ENCODE peak calls at places on chromosomes 6 and 20, in seven cellular contexts. A is psoas muscle; N is neural crest cell; T is choroid plexus epithelial cell; Q is mucosa of gallbladder; G is stimulated activated naive CD4-positive, alpha-beta T cell; B is MV-4-11. V is an unnamed sample.
A peak's percentile ranks its signal among the peaks of the same experiment; 100 is the strongest.

GRCh38 chr6:77467038-77467437 is 3.7 kb upstream of the HTR1B start:
- DNase-seq in A (no peak), N (no peak), T (peak; percentile 42), Q (no peak), G (no peak), B (no peak), V (no peak)

GRCh38 chr6:55782275-55782674 is 93.1 kb downstream of the BMP5 start:
- DNase-seq in A (no peak), N (no peak), T (no peak), Q (no peak), G (no peak), B (no peak), V (no peak)

GRCh38 chr20:572752-573151 is 29.2 kb upstream of the CSNK2A1 start:
- DNase-seq in A (no peak), N (no peak), T (no peak), Q (no peak), G (no peak), B (no peak), V (no peak)

GRCh38 chr6:36863670-36864540 is 10.7 kb downstream of the PPIL1 start:
- DNase-seq in A (no peak), N (no peak), T (no peak), Q (no peak), G (no peak), B (no peak), V (no peak)

GRCh38 chr6:73532288-73532687 is 11.5 kb upstream of the EEF1A1 start:
- DNase-seq in A (no peak), N (no peak), T (no peak), Q (no peak), G (no peak), B (no peak), V (no peak)

GRCh38 chr6:22153384-22154158 is 143.3 kb downstream of the PRL start:
- DNase-seq in A (no peak), N (no peak), T (no peak), Q (no peak), G (no peak), B (peak; percentile 98), V (peak; percentile 87)

GRCh38 chr6:166381733-166382499 is 824 bp downstream of the MPC1 start:
- DNase-seq in A (peak; percentile 68), N (peak; percentile 43), T (peak; percentile 56), Q (peak; percentile 85), G (peak; percentile 59), B (peak; percentile 78), V (peak; percentile 50)

GRCh38 chr6:41963371-41963770 is 21.8 kb upstream of the CCND3 start:
- DNase-seq in A (no peak), N (no peak), T (no peak), Q (no peak), G (no peak), B (no peak), V (no peak)

GRCh38 chr6:152648090-152648489 is 10.9 kb upstream of the SYNE1 start:
- DNase-seq in A (no peak), N (no peak), T (peak; percentile 30), Q (no peak), G (no peak), B (no peak), V (no peak)

GRCh38 chr6:159074120-159074684 is 29.4 kb upstream of the TAGAP start:
- DNase-seq in A (no peak), N (peak; percentile 8), T (peak; percentile 68), Q (peak; percentile 44), G (no peak), B (no peak), V (no peak)

GRCh38 chr6:33761922-33762629 is 15.4 kb upstream of the IP6K3 start:
- DNase-seq in A (peak; percentile 80), N (peak; percentile 65), T (no peak), Q (peak; percentile 22), G (no peak), B (peak; percentile 71), V (peak; percentile 8)

GRCh38 chr6:18360188-18360587 is 27.0 kb upstream of the RNF144B start:
- DNase-seq in A (no peak), N (no peak), T (no peak), Q (no peak), G (no peak), B (peak; percentile 37), V (no peak)

GRCh38 chr6:41430875-41431274 is 95.5 kb downstream of the NCR2 start:
- DNase-seq in A (no peak), N (no peak), T (peak; percentile 85), Q (no peak), G (no peak), B (peak; percentile 80), V (no peak)

GRCh38 chr6:4358414-4359107 is 223.2 kb upstream of the ECI2 start:
- DNase-seq in A (peak; percentile 94), N (peak; percentile 31), T (peak; percentile 93), Q (peak; percentile 89), G (no peak), B (peak; percentile 41), V (no peak)

GRCh38 chr6:34027445-34027936 is 118.4 kb downstream of the GRM4 start:
- DNase-seq in A (peak; percentile 46), N (peak; percentile 67), T (peak; percentile 30), Q (peak; percentile 14), G (peak; percentile 5), B (no peak), V (no peak)

GRCh38 chr6:148979006-148979901 is 232.4 kb downstream of the UST start:
- DNase-seq in A (no peak), N (no peak), T (no peak), Q (no peak), G (no peak), B (no peak), V (no peak)

GRCh38 chr6:114334237-114334636 is 8.6 kb downstream of the HS3ST5 start:
- DNase-seq in A (no peak), N (no peak), T (no peak), Q (no peak), G (no peak), B (no peak), V (no peak)

V was measured in GF-D8.